ENCODE peak calls at places on chromosome 6, in four cellular contexts. F, N, D and T are unnamed samples.
A peak's percentile ranks its signal among the peaks of the same experiment; 100 is the strongest.

GRCh38 chr6:110939429-110939828 is 19.1 kb upstream of the GTF3C6 start:
- DNase-seq in F (no peak), N (no peak), D (no peak), T (no peak)

GRCh38 chr6:147624946-147625515 is 116.5 kb downstream of the SAMD5 start:
- DNase-seq in F (no peak), N (no peak), D (no peak), T (no peak)

GRCh38 chr6:4210619-4211419 is 75.4 kb upstream of the ECI2 start:
- DNase-seq in F (peak; percentile 10), N (peak; percentile 53), D (peak; percentile 71), T (peak; percentile 49)

GRCh38 chr6:131861356-131861755 is 53.5 kb downstream of the ENPP1 start:
- DNase-seq in F (no peak), N (no peak), D (peak; percentile 28), T (no peak)

GRCh38 chr6:11009353-11009752 is 34.8 kb downstream of the ELOVL2 start:
- DNase-seq in F (no peak), N (peak; percentile 14), D (peak; percentile 43), T (no peak)

GRCh38 chr6:116217069-116217468 is 36.8 kb downstream of the TSPYL4 start:
- DNase-seq in F (no peak), N (no peak), D (peak; percentile 70), T (peak; percentile 17)

GRCh38 chr6:143061597-143062385 is 1.1 kb downstream of the AIG1 start:
- DNase-seq in F (no peak), N (no peak), D (peak; percentile 22), T (peak; percentile 73)

GRCh38 chr6:79605968-79606764 is 25.0 kb upstream of the SH3BGRL2 start:
- DNase-seq in F (no peak), N (no peak), D (no peak), T (no peak)

GRCh38 chr6:41286544-41287346 is at the start of gene TREM1:
- DNase-seq in F (no peak), N (no peak), D (peak; percentile 41), T (peak; percentile 5)

GRCh38 chr6:166911248-166911677 is 45.1 kb downstream of the RNASET2 start:
- DNase-seq in F (no peak), N (no peak), D (no peak), T (no peak)

GRCh38 chr6:37741757-37742400 is 44.2 kb upstream of the MDGA1 start:
- DNase-seq in F (no peak), N (no peak), D (peak; percentile 9), T (peak; percentile 94)

GRCh38 chr6:160273196-160273595 is 14.6 kb upstream of the SLC22A2 start:
- DNase-seq in F (no peak), N (no peak), D (no peak), T (peak; percentile 38)